ENCODE peak calls at places on chromosomes 5 and 9, in nine cellular contexts. K is hepatocyte; Z is uterus; W is upper lobe of right lung; J is ovary; T is iPS DF 6.9; R is left ventricle myocardium inferior; D is CD8-positive, alpha-beta T cell; G is tibial nerve. Q is an unnamed sample.

GRCh38 chr5:148702019-148702596 is 47.8 kb upstream of the HTR4 start:
- DNase-seq in K (no peak), Z (no peak), W (no peak), J (no peak), T (no peak), R (no peak), D (no peak), G (no peak), Q (no peak)

GRCh38 chr5:181255276-181255675 is 5.7 kb downstream of the TRIM52 start:
- DNase-seq in K (no peak), Z (no peak), W (no peak), J (no peak), T (no peak), R (no peak), D (no peak), G (no peak), Q (no peak)

GRCh38 chr5:75551471-75551870 is 39.8 kb downstream of the POLK start:
- DNase-seq in K (no peak), Z (no peak), W (no peak), J (no peak), T (no peak), R (no peak), D (no peak), G (no peak), Q (no peak)

GRCh38 chr9:121884057-121884512 is 209.0 kb downstream of the TTLL11 start:
- DNase-seq in K (peak; percentile 24), Z (no peak), W (no peak), J (no peak), T (no peak), R (no peak), D (no peak), G (no peak), Q (peak; percentile 57)

GRCh38 chr5:172605466-172605865 is 35.6 kb upstream of the NEURL1B start:
- DNase-seq in K (no peak), Z (no peak), W (no peak), J (no peak), T (no peak), R (no peak), D (no peak), G (no peak), Q (no peak)

GRCh38 chr5:61332369-61332745 is 299 bp downstream of the ZSWIM6 start:
- DNase-seq in K (peak; percentile 62), Z (no peak), W (peak; percentile 78), J (peak; percentile 74), T (no peak), R (peak; percentile 37), D (peak; percentile 15), G (no peak), Q (no peak)

GRCh38 chr5:102865510-102866314 is 110.6 kb downstream of the PAM start:
- DNase-seq in K (peak; percentile 72), Z (peak; percentile 65), W (peak; percentile 79), J (peak; percentile 77), T (no peak), R (peak; percentile 82), D (peak; percentile 21), G (peak; percentile 49), Q (peak; percentile 77)

GRCh38 chr9:37405350-37405749 is 17.1 kb upstream of the GRHPR start:
- DNase-seq in K (no peak), Z (no peak), W (no peak), J (no peak), T (no peak), R (no peak), D (no peak), G (no peak), Q (no peak)

GRCh38 chr5:99034336-99034735 is 105.5 kb upstream of the CHD1 start:
- DNase-seq in K (peak; percentile 55), Z (no peak), W (no peak), J (no peak), T (no peak), R (no peak), D (no peak), G (no peak), Q (peak; percentile 33)
- H3K4me1 ChIP-seq in K (no peaks in the 10 kb centered on the region), Z (no peaks in the 10 kb centered on the region), W (peaks cover 14% of the 10 kb centered on the region), J (peaks cover 6% of the 10 kb centered on the region), T (no peaks in the 10 kb centered on the region), R (peaks cover 12% of the 10 kb centered on the region), D (peaks cover 46% of the 10 kb centered on the region), G (no peaks in the 10 kb centered on the region), Q (peaks cover 8% of the 10 kb centered on the region)

DNA sequence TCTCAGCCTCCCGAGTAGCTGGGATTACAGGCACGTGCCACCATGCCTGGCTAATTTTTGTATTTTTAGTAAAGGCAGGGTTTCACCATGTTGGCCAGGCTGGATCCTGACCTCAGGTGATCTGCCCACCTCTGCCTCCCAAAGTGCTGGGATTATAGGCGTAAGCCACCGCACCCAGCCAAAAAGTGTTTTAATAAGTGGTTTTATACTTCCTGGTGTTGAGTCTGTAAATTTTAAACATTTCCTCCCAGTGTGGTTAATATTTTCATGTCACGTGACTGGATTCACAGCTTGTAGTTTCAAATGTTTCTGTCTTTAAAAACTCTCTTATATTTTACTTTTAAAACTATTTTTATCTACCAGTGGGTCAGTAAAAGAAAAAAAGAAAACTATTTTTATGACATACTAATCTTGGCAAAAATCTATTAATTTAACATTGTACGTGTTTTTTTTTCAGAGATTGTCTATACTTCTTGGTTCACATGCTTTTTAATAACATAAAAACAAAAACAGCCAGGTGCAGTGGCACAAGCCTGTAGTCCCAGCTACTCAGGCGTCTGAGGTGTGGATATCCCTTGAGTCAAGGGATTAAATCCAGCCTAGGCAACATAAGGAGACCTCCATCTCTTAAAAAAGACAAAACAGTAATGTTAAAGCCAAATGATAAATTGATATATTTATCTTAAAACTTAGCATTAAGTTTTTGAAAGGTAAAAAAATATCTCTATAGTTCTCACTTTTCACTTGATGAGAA is 117.1 kb downstream of the DMXL1 start:
- DNase-seq in K (no peak), Z (no peak), W (no peak), J (no peak), T (no peak), R (no peak), D (peak; percentile 1), G (no peak), Q (no peak)
- H3K4me3 ChIP-seq in K (no peak overlapping the region), Z (no peak overlapping the region), W (no peak overlapping the region), J (no peak overlapping the region), T (no peak overlapping the region), R (no peak overlapping the region), D (no peak overlapping the region), G (no peak overlapping the region), Q (no peak overlapping the region)

DNA sequence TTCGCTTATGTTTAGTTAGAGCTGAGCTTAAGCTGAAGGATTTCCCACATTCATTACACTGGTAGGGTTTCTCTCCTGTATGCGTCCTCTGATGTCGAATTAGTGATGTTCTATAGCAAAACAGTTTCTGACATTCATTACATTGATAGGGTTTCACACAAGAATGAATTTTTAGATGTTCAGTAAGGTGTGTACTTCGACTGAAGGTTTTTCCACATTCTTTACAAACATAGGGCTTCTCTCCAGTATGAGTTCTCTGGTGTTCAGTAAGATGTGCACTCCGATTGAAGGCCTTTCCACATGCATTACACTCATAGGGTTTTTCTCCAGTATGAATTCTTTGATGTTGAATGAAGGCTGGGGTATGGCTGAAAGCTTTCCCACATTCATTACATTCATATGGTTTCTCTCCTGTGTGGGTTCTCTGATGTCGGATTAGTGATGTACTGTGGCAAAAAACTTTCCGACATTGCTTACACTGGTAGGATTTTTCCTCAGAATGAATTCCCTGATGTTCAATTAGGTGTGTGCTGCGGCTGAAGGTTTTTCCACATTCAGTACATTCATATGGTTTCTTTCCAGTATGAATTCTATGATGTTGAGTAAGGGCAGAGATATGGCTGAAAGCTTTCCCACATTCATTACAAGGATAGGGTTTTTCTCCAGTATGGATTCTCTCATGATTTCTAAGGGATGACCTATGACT is 14.6 kb downstream of the ZNF883 start:
- DNase-seq in K (no peak), Z (no peak), W (no peak), J (no peak), T (no peak), R (no peak), D (no peak), G (no peak), Q (no peak)
- H3K9me3 ChIP-seq in K (peaks cover 54% of the 10 kb centered on the region), Z (no peaks in the 10 kb centered on the region), W (peaks cover 70% of the 10 kb centered on the region), J (peaks cover 24% of the 10 kb centered on the region), T (peaks cover 23% of the 10 kb centered on the region), R (peaks cover 100% of the 10 kb centered on the region), D (peaks cover 15% of the 10 kb centered on the region), G (no peaks in the 10 kb centered on the region), Q (peaks cover 2% of the 10 kb centered on the region)

DNA sequence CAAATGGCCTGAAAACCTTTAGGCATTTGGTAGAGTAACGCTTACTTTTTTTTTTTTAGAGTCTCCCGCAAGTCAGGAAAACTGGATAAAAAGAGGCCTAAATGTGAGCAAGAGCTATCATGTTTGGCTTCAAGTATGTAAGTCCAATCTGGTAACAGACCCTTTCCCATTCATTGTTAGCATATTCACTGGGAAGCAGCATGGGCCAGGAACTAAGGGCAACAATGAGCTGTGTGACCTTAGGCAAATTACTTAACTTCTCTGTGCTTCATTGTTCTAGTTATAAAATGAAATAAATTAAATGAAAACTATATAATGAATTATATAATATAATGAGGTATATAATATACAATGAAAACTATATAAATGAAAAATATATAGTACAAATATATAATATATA is 114.3 kb upstream of the PCA3 start:
- DNase-seq in K (no peak), Z (no peak), W (no peak), J (no peak), T (no peak), R (no peak), D (no peak), G (no peak), Q (no peak)
- H3K4me1 ChIP-seq in K (peaks cover 12% of the 10 kb centered on the region), Z (no peaks in the 10 kb centered on the region), W (peaks cover 14% of the 10 kb centered on the region), J (peaks cover 1% of the 10 kb centered on the region), T (no peaks in the 10 kb centered on the region), R (peaks cover 18% of the 10 kb centered on the region), D (peaks cover 3% of the 10 kb centered on the region), G (peaks cover 11% of the 10 kb centered on the region), Q (no peaks in the 10 kb centered on the region)

GRCh38 chr9:76013797-76014196 is 123.3 kb downstream of the PCSK5 start:
- DNase-seq in K (no peak), Z (no peak), W (no peak), J (no peak), T (no peak), R (no peak), D (no peak), G (no peak), Q (no peak)

GRCh38 chr9:76018244-76018643 is 127.8 kb downstream of the PCSK5 start:
- DNase-seq in K (no peak), Z (no peak), W (peak; percentile 61), J (no peak), T (no peak), R (no peak), D (no peak), G (no peak), Q (no peak)

GRCh38 chr9:76020654-76021053 is 130.2 kb downstream of the PCSK5 start:
- DNase-seq in K (no peak), Z (no peak), W (no peak), J (no peak), T (no peak), R (no peak), D (no peak), G (no peak), Q (no peak)

GRCh38 chr9:76022317-76022716 is 131.8 kb downstream of the PCSK5 start:
- DNase-seq in K (no peak), Z (no peak), W (no peak), J (no peak), T (no peak), R (no peak), D (no peak), G (no peak), Q (peak; percentile 15)

GRCh38 chr9:76018767-76019166 is 128.3 kb downstream of the PCSK5 start:
- DNase-seq in K (no peak), Z (no peak), W (no peak), J (no peak), T (no peak), R (no peak), D (no peak), G (no peak), Q (no peak)
- H3K4me3 ChIP-seq in K (no peak overlapping the region), Z (no peak overlapping the region), W (no peak overlapping the region), J (no peak overlapping the region), T (no peak overlapping the region), R (no peak overlapping the region), D (no peak overlapping the region), G (no peak overlapping the region), Q (no peak overlapping the region)

GRCh38 chr5:72402381-72402890 is 82.3 kb downstream of the PTCD2 start:
- DNase-seq in K (no peak), Z (no peak), W (no peak), J (no peak), T (no peak), R (no peak), D (no peak), G (no peak), Q (no peak)
- H3K9me3 ChIP-seq in K (no peaks in the 10 kb centered on the region), Z (no peaks in the 10 kb centered on the region), W (peaks cover 10% of the 10 kb centered on the region), J (no peaks in the 10 kb centered on the region), T (no peaks in the 10 kb centered on the region), R (peaks cover 29% of the 10 kb centered on the region), D (no peaks in the 10 kb centered on the region), G (no peaks in the 10 kb centered on the region), Q (peaks cover 7% of the 10 kb centered on the region)

Q was measured in HAP-1.